ENCODE peak calls at places on chromosomes 11 and 22, in eight cellular contexts. W is pulmonary artery endothelial cell; A is choroid plexus epithelial cell; X is T-helper 2 cell; U is brain microvascular endothelial cell; N is naive thymus-derived CD4-positive, alpha-beta T cell; Z is HTR-8/SVneo; C is BJ. G is an unnamed sample.

GRCh38 chr22:31086703-31087330 is 5.7 kb downstream of the SMTN start:
- DNase-seq in W (no peak), A (no peak), X (no peak), U (no peak), N (no peak), Z (no peak), C (no peak), G (no peak)

GRCh38 chr11:125347261-125347585 is 148.8 kb downstream of the FEZ1 start:
- DNase-seq in W (no peak), A (no peak), X (no peak), U (no peak), N (no peak), Z (no peak), C (no peak), G (no peak)

GRCh38 chr22:25781801-25782200 is 39.8 kb downstream of the MYO18B start:
- DNase-seq in W (no peak), A (no peak), X (no peak), U (no peak), N (no peak), Z (no peak), C (no peak), G (no peak)

GRCh38 chr22:31630331-31631329 is 31.4 kb downstream of the PISD start:
- DNase-seq in W (peak; percentile 81), A (peak; percentile 85), X (peak; percentile 87), U (peak; percentile 58), N (peak; percentile 90), Z (peak; percentile 73), C (no peak), G (peak; percentile 82)

GRCh38 chr11:897226-898159 is 13.1 kb downstream of the CHID1 start:
- DNase-seq in W (no peak), A (no peak), X (no peak), U (no peak), N (no peak), Z (no peak), C (no peak), G (no peak)

GRCh38 chr11:45964911-45965389 is 42.5 kb downstream of the LARGE2 start:
- DNase-seq in W (peak; percentile 41), A (peak; percentile 91), X (peak; percentile 29), U (peak; percentile 56), N (peak; percentile 68), Z (peak; percentile 87), C (peak; percentile 18), G (peak; percentile 24)

GRCh38 chr11:11351042-11351586 is 1.9 kb downstream of the CSNK2A3 start:
- DNase-seq in W (no peak), A (no peak), X (no peak), U (no peak), N (no peak), Z (no peak), C (no peak), G (no peak)

GRCh38 chr22:49995413-49996191 is 17.0 kb downstream of the IL17REL start:
- DNase-seq in W (no peak), A (no peak), X (no peak), U (no peak), N (no peak), Z (no peak), C (no peak), G (no peak)

GRCh38 chr11:110434952-110435779 is 5.4 kb downstream of the FDX1 start:
- DNase-seq in W (no peak), A (no peak), X (no peak), U (no peak), N (no peak), Z (no peak), C (no peak), G (no peak)

GRCh38 chr11:129701706-129702105 is 113.9 kb upstream of the TMEM45B start:
- DNase-seq in W (no peak), A (no peak), X (no peak), U (no peak), N (no peak), Z (no peak), C (no peak), G (no peak)

GRCh38 chr11:1936072-1936780 is 10.9 kb upstream of the MRPL23 start:
- DNase-seq in W (no peak), A (no peak), X (no peak), U (no peak), N (no peak), Z (no peak), C (no peak), G (peak; percentile 10)

GRCh38 chr11:12746593-12747097 is 72.4 kb downstream of the TEAD1 start:
- DNase-seq in W (no peak), A (peak; percentile 95), X (no peak), U (peak; percentile 89), N (no peak), Z (peak; percentile 91), C (no peak), G (peak; percentile 71)

GRCh38 chr11:112817376-112817775 is 143.8 kb upstream of the NCAM1 start:
- DNase-seq in W (no peak), A (no peak), X (no peak), U (no peak), N (no peak), Z (no peak), C (no peak), G (no peak)

GRCh38 chr11:18307461-18308139 is 14.3 kb downstream of the HPS5 start:
- DNase-seq in W (no peak), A (no peak), X (no peak), U (no peak), N (no peak), Z (no peak), C (no peak), G (no peak)

GRCh38 chr11:1478544-1478943 is 8.0 kb downstream of the MOB2 start:
- DNase-seq in W (no peak), A (no peak), X (no peak), U (no peak), N (no peak), Z (no peak), C (no peak), G (peak; percentile 22)

G was measured in left ventricle myocardium inferior.